ENCODE peak calls at places on chromosomes 3 and 15, in five cellular contexts. One of them, this sample, is unnamed.

GRCh38 chr3:177141471-177141870 is 55.8 kb downstream of the TBL1XR1 start:
- DNase-seq in left lung: no peak
- DNase-seq in fibroblast of lung: no peak
- DNase-seq in A673: no peak
- DNase-seq in fibroblast of the aortic adventitia: no peak
- DNase-seq in this sample: no peak

GRCh38 chr15:31264534-31265089 is 62.0 kb upstream of the KLF13 start:
- DNase-seq in left lung: no peak
- DNase-seq in fibroblast of lung: no peak
- DNase-seq in A673: no peak
- DNase-seq in fibroblast of the aortic adventitia: no peak
- DNase-seq in this sample: no peak

GRCh38 chr3:148642214-148642613 is 55.5 kb upstream of the AGTR1 start:
- DNase-seq in left lung: no peak
- DNase-seq in fibroblast of lung: no peak
- DNase-seq in A673: no peak
- DNase-seq in fibroblast of the aortic adventitia: peak; percentile 5
- DNase-seq in this sample: no peak

GRCh38 chr15:100842756-100843730 is 36.6 kb upstream of the ALDH1A3 start:
- DNase-seq in left lung: no peak
- DNase-seq in fibroblast of lung: peak; percentile 12
- DNase-seq in A673: no peak
- DNase-seq in fibroblast of the aortic adventitia: peak; percentile 93
- DNase-seq in this sample: no peak

GRCh38 chr3:116070102-116070501 is 375.2 kb downstream of the LSAMP start:
- DNase-seq in left lung: no peak
- DNase-seq in fibroblast of lung: no peak
- DNase-seq in A673: no peak
- DNase-seq in fibroblast of the aortic adventitia: no peak
- DNase-seq in this sample: no peak

GRCh38 chr3:4994823-4995499 is 15.7 kb downstream of the BHLHE40 start:
- DNase-seq in left lung: no peak
- DNase-seq in fibroblast of lung: peak; percentile 96
- DNase-seq in A673: no peak
- DNase-seq in fibroblast of the aortic adventitia: peak; percentile 84
- DNase-seq in this sample: peak; percentile 94

GRCh38 chr3:30836141-30836540 is 58.3 kb downstream of the GADL1 start:
- DNase-seq in left lung: no peak
- DNase-seq in fibroblast of lung: no peak
- DNase-seq in A673: no peak
- DNase-seq in fibroblast of the aortic adventitia: peak; percentile 57
- DNase-seq in this sample: no peak

GRCh38 chr3:12629560-12629959 is 34.4 kb downstream of the RAF1 start:
- DNase-seq in left lung: no peak
- DNase-seq in fibroblast of lung: peak; percentile 40
- DNase-seq in A673: no peak
- DNase-seq in fibroblast of the aortic adventitia: peak; percentile 55
- DNase-seq in this sample: no peak

GRCh38 chr3:29186131-29186599 is 94.7 kb upstream of the RBMS3 start:
- DNase-seq in left lung: no peak
- DNase-seq in fibroblast of lung: peak; percentile 99
- DNase-seq in A673: peak; percentile 62
- DNase-seq in fibroblast of the aortic adventitia: peak; percentile 95
- DNase-seq in this sample: peak; percentile 68

GRCh38 chr3:16900779-16901440 is 16.2 kb downstream of the PLCL2 start:
- DNase-seq in left lung: no peak
- DNase-seq in fibroblast of lung: no peak
- DNase-seq in A673: no peak
- DNase-seq in fibroblast of the aortic adventitia: no peak
- DNase-seq in this sample: no peak
- H3K4me3 ChIP-seq in left lung: no peak overlapping the region
- H3K4me3 ChIP-seq in fibroblast of lung: no peak overlapping the region
- H3K4me3 ChIP-seq in A673: no peak overlapping the region
- H3K4me3 ChIP-seq in fibroblast of the aortic adventitia: no peak overlapping the region
- H3K4me3 ChIP-seq in this sample: no peak overlapping the region

DNA sequence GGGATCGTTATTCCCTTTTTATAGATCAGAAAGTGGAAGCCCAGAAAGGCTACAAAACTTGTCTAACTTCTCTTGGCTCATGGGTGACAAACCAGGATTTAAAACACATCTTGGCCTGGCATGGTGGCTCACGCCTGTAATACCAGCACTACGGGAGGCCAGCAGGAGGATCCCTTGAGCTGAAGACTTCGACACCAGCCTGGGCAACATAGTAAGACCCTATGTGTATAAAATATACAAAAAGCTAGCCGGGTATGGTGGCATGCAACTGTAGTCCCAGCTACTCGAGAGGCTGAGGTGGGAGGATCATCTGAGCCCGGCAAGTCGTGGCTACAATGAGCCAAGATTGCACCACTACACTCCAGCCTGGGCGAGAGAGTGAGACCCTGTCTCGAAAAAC is 479.1 kb downstream of the MAGI1 start:
- DNase-seq in left lung: no peak
- DNase-seq in fibroblast of lung: no peak
- DNase-seq in A673: no peak
- DNase-seq in fibroblast of the aortic adventitia: no peak
- DNase-seq in this sample: no peak
- TF ChIP-seq CTCF in left lung: no peak
- TF ChIP-seq CTCF in fibroblast of lung: no peak
- TF ChIP-seq CTCF in A673: no peak
- TF ChIP-seq CTCF in fibroblast of the aortic adventitia: no peak
- TF ChIP-seq CTCF in this sample: no peak

GRCh38 chr3:113834983-113835382 is 3.6 kb upstream of the GRAMD1C start:
- DNase-seq in left lung: no peak
- DNase-seq in fibroblast of lung: peak; percentile 40
- DNase-seq in A673: no peak
- DNase-seq in fibroblast of the aortic adventitia: no peak
- DNase-seq in this sample: peak; percentile 48

GRCh38 chr3:113828605-113829004 is 10.0 kb upstream of the GRAMD1C start:
- DNase-seq in left lung: no peak
- DNase-seq in fibroblast of lung: no peak
- DNase-seq in A673: no peak
- DNase-seq in fibroblast of the aortic adventitia: no peak
- DNase-seq in this sample: no peak

GRCh38 chr3:113825090-113825489 is 13.5 kb upstream of the GRAMD1C start:
- DNase-seq in left lung: no peak
- DNase-seq in fibroblast of lung: peak; percentile 5
- DNase-seq in A673: peak; percentile 25
- DNase-seq in fibroblast of the aortic adventitia: no peak
- DNase-seq in this sample: no peak

GRCh38 chr3:113832477-113833164 is 6.0 kb upstream of the GRAMD1C start:
- DNase-seq in left lung: no peak
- DNase-seq in fibroblast of lung: peak; percentile 41
- DNase-seq in A673: no peak
- DNase-seq in fibroblast of the aortic adventitia: peak; percentile 39
- DNase-seq in this sample: no peak

DNA sequence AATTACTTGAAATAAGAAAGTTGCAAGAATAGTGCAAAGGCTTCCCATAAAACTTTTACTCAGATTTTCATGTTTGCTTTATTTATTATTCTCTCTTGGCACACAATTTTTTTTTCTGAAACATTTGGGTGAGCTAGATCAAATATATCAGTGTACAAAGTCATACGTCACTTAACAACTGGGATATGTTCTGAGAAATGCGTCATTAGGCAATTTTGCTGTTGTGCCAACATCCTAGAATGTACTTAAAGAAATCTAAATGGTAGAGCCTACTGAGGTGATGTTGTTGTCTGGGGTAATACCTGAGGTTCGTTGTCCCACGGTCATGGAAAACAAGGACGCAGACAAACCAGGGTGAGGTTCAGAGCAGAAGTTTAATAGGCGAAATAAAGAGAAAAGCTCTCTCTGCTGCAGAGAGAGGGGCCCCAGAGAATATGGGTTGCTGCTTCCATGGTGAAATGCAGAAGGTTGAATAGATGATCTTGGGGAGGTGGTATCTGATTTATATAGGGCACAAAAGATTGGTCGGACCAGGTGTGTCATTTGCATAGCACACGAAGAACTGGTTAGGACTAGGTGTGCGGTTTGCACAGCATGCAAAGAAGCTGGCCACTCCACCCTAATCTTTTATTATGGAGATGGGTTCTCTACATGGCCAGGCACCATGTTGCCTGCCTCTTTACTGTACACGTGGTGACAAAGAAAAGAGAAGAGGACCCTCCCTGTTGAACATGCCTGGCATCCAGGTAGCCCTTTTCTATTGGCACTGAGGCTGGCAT is 8.8 kb upstream of the GRAMD1C start:
- DNase-seq in left lung: no peak
- DNase-seq in fibroblast of lung: no peak
- DNase-seq in A673: no peak
- DNase-seq in fibroblast of the aortic adventitia: peak; percentile 18
- DNase-seq in this sample: no peak
- H3K4me3 ChIP-seq in left lung: no peak overlapping the region
- H3K4me3 ChIP-seq in fibroblast of lung: no peak overlapping the region
- H3K4me3 ChIP-seq in A673: no peak overlapping the region
- H3K4me3 ChIP-seq in fibroblast of the aortic adventitia: no peak overlapping the region
- H3K4me3 ChIP-seq in this sample: no peak overlapping the region

GRCh38 chr15:70099966-70100494 is 2.3 kb upstream of the TLE3 start:
- DNase-seq in left lung: no peak
- DNase-seq in fibroblast of lung: peak; percentile 16
- DNase-seq in A673: peak; percentile 83
- DNase-seq in fibroblast of the aortic adventitia: no peak
- DNase-seq in this sample: no peak

GRCh38 chr15:70100495-70101331 is 3.0 kb upstream of the TLE3 start:
- DNase-seq in left lung: peak; percentile 93
- DNase-seq in fibroblast of lung: peak; percentile 78
- DNase-seq in A673: peak; percentile 78
- DNase-seq in fibroblast of the aortic adventitia: no peak
- DNase-seq in this sample: peak; percentile 70

GRCh38 chr15:70102827-70103226 is 5.1 kb upstream of the TLE3 start:
- DNase-seq in left lung: no peak
- DNase-seq in fibroblast of lung: no peak
- DNase-seq in A673: no peak
- DNase-seq in fibroblast of the aortic adventitia: no peak
- DNase-seq in this sample: no peak

GRCh38 chr15:70101459-70102113 is 3.9 kb upstream of the TLE3 start:
- DNase-seq in left lung: no peak
- DNase-seq in fibroblast of lung: peak; percentile 94
- DNase-seq in A673: peak; percentile 97
- DNase-seq in fibroblast of the aortic adventitia: peak; percentile 79
- DNase-seq in this sample: peak; percentile 98

DNA sequence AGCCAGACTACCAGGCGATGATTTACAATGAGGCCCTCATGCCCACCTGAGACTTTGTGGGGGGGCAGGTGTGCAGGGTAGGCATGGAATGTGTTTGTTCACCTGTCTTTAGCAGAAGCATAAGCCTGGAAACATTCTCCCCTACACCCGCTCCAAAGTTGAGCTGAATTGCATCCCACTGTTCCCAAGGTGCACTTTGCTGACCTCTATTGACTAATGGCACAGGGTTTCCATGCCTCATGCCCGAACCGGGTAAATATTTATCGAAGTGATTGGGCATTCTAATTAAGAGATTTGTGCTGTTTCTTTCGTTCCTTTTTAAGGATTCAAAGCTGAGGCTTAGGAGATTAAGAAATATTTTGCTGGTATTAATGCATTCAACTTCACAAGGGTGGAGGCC is 6.5 kb upstream of the TLE3 start:
- DNase-seq in left lung: no peak
- DNase-seq in fibroblast of lung: no peak
- DNase-seq in A673: no peak
- DNase-seq in fibroblast of the aortic adventitia: no peak
- DNase-seq in this sample: no peak
- TF ChIP-seq CTCF in left lung: no peak
- TF ChIP-seq CTCF in fibroblast of lung: no peak
- TF ChIP-seq CTCF in A673: no peak
- TF ChIP-seq CTCF in fibroblast of the aortic adventitia: no peak
- TF ChIP-seq CTCF in this sample: no peak

GRCh38 chr3:98551754-98552153 is 20.0 kb downstream of the GPR15 start:
- DNase-seq in left lung: no peak
- DNase-seq in fibroblast of lung: no peak
- DNase-seq in A673: no peak
- DNase-seq in fibroblast of the aortic adventitia: no peak
- DNase-seq in this sample: no peak

GRCh38 chr3:98552232-98553020 is 20.6 kb downstream of the GPR15 start:
- DNase-seq in left lung: no peak
- DNase-seq in fibroblast of lung: no peak
- DNase-seq in A673: no peak
- DNase-seq in fibroblast of the aortic adventitia: no peak
- DNase-seq in this sample: no peak

GRCh38 chr3:98553751-98554150 is 22.0 kb downstream of the GPR15 start:
- DNase-seq in left lung: no peak
- DNase-seq in fibroblast of lung: no peak
- DNase-seq in A673: no peak
- DNase-seq in fibroblast of the aortic adventitia: no peak
- DNase-seq in this sample: no peak

GRCh38 chr3:98554580-98554979 is 22.8 kb downstream of the GPR15 start:
- DNase-seq in left lung: no peak
- DNase-seq in fibroblast of lung: no peak
- DNase-seq in A673: no peak
- DNase-seq in fibroblast of the aortic adventitia: no peak
- DNase-seq in this sample: no peak

DNA sequence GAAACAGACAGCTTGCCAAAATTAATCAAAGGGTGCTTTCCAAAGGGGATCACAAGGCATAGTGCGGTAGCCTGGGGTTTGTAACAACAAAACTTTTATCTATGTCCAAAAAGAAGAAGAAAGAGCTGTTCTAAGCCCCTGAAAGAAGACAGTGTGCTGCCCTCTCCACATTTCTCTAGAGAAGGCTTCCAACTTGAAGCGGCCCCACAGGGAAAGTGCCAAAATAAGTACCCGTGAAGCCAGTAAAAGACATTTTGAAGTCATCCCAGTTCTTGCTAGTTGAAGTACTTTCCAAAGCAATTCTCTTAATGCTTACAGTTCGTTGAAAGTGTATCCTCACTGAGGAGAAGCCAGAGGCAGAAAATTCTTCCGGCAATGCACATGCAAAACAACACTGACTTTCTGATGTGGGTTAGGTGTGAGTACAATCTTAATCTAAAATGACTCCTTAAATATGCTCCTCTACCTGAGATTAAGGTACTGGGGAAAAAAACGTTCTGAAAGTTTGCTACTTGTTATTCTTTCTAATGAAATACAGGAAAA is 21.3 kb downstream of the GPR15 start:
- DNase-seq in left lung: no peak
- DNase-seq in fibroblast of lung: no peak
- DNase-seq in A673: no peak
- DNase-seq in fibroblast of the aortic adventitia: no peak
- DNase-seq in this sample: no peak
- H3K4me3 ChIP-seq in left lung: no peak overlapping the region
- H3K4me3 ChIP-seq in fibroblast of lung: no peak overlapping the region
- H3K4me3 ChIP-seq in A673: no peak overlapping the region
- H3K4me3 ChIP-seq in fibroblast of the aortic adventitia: no peak overlapping the region
- H3K4me3 ChIP-seq in this sample: no peak overlapping the region

DNA sequence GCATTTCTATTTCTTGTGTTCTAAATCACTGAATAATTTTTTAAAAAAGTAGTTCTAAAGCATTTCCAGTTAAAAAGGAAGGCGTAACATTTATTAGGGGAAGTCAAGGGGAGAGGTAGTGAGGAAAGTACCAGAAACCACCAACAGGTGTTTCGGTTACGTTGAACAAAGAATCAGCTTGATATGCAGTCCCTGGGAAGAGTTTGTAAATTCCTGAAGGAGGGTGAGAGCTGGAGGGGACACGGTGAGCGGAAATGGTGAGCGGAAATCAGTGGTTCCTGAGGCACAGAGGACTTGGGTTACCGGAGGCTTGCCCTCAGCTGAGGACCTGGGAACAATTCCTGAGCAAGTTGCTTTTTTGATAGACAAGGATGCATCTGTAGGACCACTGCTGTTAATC is 17.8 kb downstream of the MAP2K1 start:
- DNase-seq in left lung: no peak
- DNase-seq in fibroblast of lung: no peak
- DNase-seq in A673: no peak
- DNase-seq in fibroblast of the aortic adventitia: no peak
- DNase-seq in this sample: no peak
- TF ChIP-seq CTCF in left lung: peak; percentile 43
- TF ChIP-seq CTCF in fibroblast of lung: no peak
- TF ChIP-seq CTCF in A673: no peak
- TF ChIP-seq CTCF in fibroblast of the aortic adventitia: no peak
- TF ChIP-seq CTCF in this sample: peak; percentile 1

This sample was measured in retinal pigment epithelial cell.